ENCODE peak calls at places on chromosomes 16 and 17, in ten cellular contexts. F is mesenchymal stem cell, G is non-pigmented ciliary epithelial cell, Q is epithelial cell of esophagus, P is neural crest cell, N is GM10248, R is mucosa of gallbladder, K is GM06990, Z is amniotic stem cell, V is amygdala. I is an unnamed sample.

GRCh38 chr16:48365030-48365600 is 20.1 kb downstream of the SIAH1 start:
- DNase-seq in F (no peak), G (no peak), Q (peak), P (no peak), N (no peak), R (no peak), K (no peak), Z (no peak), V (no peak), I (no peak)

GRCh38 chr17:48012151-48012520 is 25.5 kb downstream of the COPZ2 start:
- DNase-seq in F (no peak), G (no peak), Q (no peak), P (peak), N (peak), R (peak), K (peak), Z (no peak), V (peak), I (no peak)

GRCh38 chr16:48350716-48351115 is 34.5 kb downstream of the SIAH1 start:
- DNase-seq in F (no peak), G (no peak), Q (peak), P (no peak), N (no peak), R (no peak), K (no peak), Z (no peak), V (no peak), I (no peak)

GRCh38 chr16:84724619-84725307 is 25.0 kb downstream of the USP10 start:
- DNase-seq in F (no peak), G (no peak), Q (no peak), P (no peak), N (peak), R (no peak), K (no peak), Z (no peak), V (no peak), I (no peak)

GRCh38 chr17:79622776-79623175 is 11.9 kb upstream of the RBFOX3 start:
- DNase-seq in F (no peak), G (no peak), Q (no peak), P (no peak), N (no peak), R (no peak), K (no peak), Z (no peak), V (no peak), I (no peak)

GRCh38 chr16:9874233-9874632 is 308.0 kb downstream of the GRIN2A start:
- DNase-seq in F (no peak), G (no peak), Q (no peak), P (no peak), N (no peak), R (no peak), K (no peak), Z (no peak), V (no peak), I (no peak)

GRCh38 chr16:72427001-72427785 is 255.2 kb upstream of the PMFBP1 start:
- DNase-seq in F (no peak), G (no peak), Q (no peak), P (no peak), N (no peak), R (no peak), K (no peak), Z (no peak), V (peak), I (no peak)

GRCh38 chr16:2064368-2064945 is 16.7 kb downstream of the TSC2 start:
- DNase-seq in F (no peak), G (no peak), Q (no peak), P (no peak), N (no peak), R (no peak), K (no peak), Z (no peak), V (no peak), I (no peak)

GRCh38 chr16:67068212-67068753 is 39.3 kb downstream of the CBFB start:
- DNase-seq in F (peak), G (no peak), Q (peak), P (no peak), N (no peak), R (no peak), K (no peak), Z (no peak), V (no peak), I (no peak)

GRCh38 chr16:57949013-57949412 is 21.9 kb downstream of the CNGB1 start:
- DNase-seq in F (no peak), G (no peak), Q (no peak), P (no peak), N (no peak), R (no peak), K (no peak), Z (no peak), V (no peak), I (no peak)

GRCh38 chr17:3035256-3035967 is 28.0 kb downstream of the OR1D5 start:
- DNase-seq in F (no peak), G (no peak), Q (no peak), P (no peak), N (no peak), R (no peak), K (no peak), Z (no peak), V (no peak), I (no peak)

GRCh38 chr16:17364319-17365210 is 106.2 kb downstream of the XYLT1 start:
- DNase-seq in F (no peak), G (peak), Q (no peak), P (no peak), N (no peak), R (no peak), K (no peak), Z (peak), V (no peak), I (no peak)

GRCh38 chr16:87323727-87324410 is 6.7 kb upstream of the C16orf95 start:
- DNase-seq in F (no peak), G (no peak), Q (no peak), P (no peak), N (no peak), R (no peak), K (no peak), Z (no peak), V (no peak), I (no peak)

GRCh38 chr17:39116224-39116623 is 35.2 kb downstream of the PLXDC1 start:
- DNase-seq in F (no peak), G (no peak), Q (no peak), P (no peak), N (no peak), R (no peak), K (no peak), Z (no peak), V (no peak), I (no peak)

GRCh38 chr17:18362509-18363020 is 785 bp downstream of the SHMT1 start:
- DNase-seq in F (peak), G (no peak), Q (peak), P (peak), N (no peak), R (peak), K (peak), Z (no peak), V (peak), I (no peak)

GRCh38 chr17:27282054-27282501 is 11.8 kb upstream of the WSB1 start:
- DNase-seq in F (no peak), G (peak), Q (no peak), P (no peak), N (peak), R (no peak), K (peak), Z (no peak), V (no peak), I (no peak)

GRCh38 chr17:80281516-80281915 is 20.9 kb downstream of the RNF213 start:
- DNase-seq in F (no peak), G (no peak), Q (no peak), P (no peak), N (no peak), R (no peak), K (no peak), Z (no peak), V (no peak), I (no peak)

GRCh38 chr17:41689497-41690299 is 1.0 kb downstream of the EIF1 start:
- DNase-seq in F (peak), G (no peak), Q (peak), P (peak), N (no peak), R (no peak), K (no peak), Z (peak), V (no peak), I (no peak)

GRCh38 chr16:78735337-78735736 is 635.9 kb downstream of the WWOX start:
- DNase-seq in F (no peak), G (no peak), Q (peak), P (no peak), N (no peak), R (no peak), K (no peak), Z (no peak), V (no peak), I (no peak)

GRCh38 chr16:81214745-81215166 is 23.7 kb upstream of the BCO1 start:
- DNase-seq in F (no peak), G (no peak), Q (peak), P (no peak), N (no peak), R (no peak), K (no peak), Z (no peak), V (no peak), I (no peak)

GRCh38 chr16:69329369-69330285 is 761 bp downstream of the PDF start:
- DNase-seq in F (peak), G (no peak), Q (peak), P (no peak), N (peak), R (no peak), K (peak), Z (peak), V (no peak), I (no peak)

GRCh38 chr17:35052240-35052608 is 11.3 kb downstream of the RFFL start:
- DNase-seq in F (peak), G (peak), Q (no peak), P (no peak), N (no peak), R (no peak), K (no peak), Z (no peak), V (no peak), I (no peak)

GRCh38 chr17:49992191-49992932 is 2.7 kb downstream of the DLX3 start:
- DNase-seq in F (no peak), G (no peak), Q (no peak), P (no peak), N (no peak), R (no peak), K (no peak), Z (no peak), V (no peak), I (no peak)

GRCh38 chr17:1022278-1023024 is 25.5 kb downstream of the TIMM22 start:
- DNase-seq in F (no peak), G (no peak), Q (no peak), P (no peak), N (no peak), R (no peak), K (no peak), Z (no peak), V (no peak), I (no peak)

GRCh38 chr17:70668276-70668937 is 499.1 kb downstream of the KCNJ2 start:
- DNase-seq in F (no peak), G (no peak), Q (no peak), P (no peak), N (no peak), R (no peak), K (no peak), Z (no peak), V (no peak), I (no peak)

GRCh38 chr16:72018470-72018869 is 9.9 kb downstream of the DHODH start:
- DNase-seq in F (no peak), G (no peak), Q (no peak), P (no peak), N (no peak), R (no peak), K (no peak), Z (no peak), V (no peak), I (no peak)

GRCh38 chr17:4364622-4365041 is 1.8 kb downstream of the UBE2G1 start:
- DNase-seq in F (no peak), G (no peak), Q (no peak), P (no peak), N (no peak), R (no peak), K (no peak), Z (no peak), V (no peak), I (no peak)

GRCh38 chr16:48613061-48613957 is 3.3 kb upstream of the N4BP1 start:
- DNase-seq in F (peak), G (no peak), Q (peak), P (no peak), N (peak), R (no peak), K (peak), Z (peak), V (no peak), I (no peak)

GRCh38 chr16:81494888-81495287 is 50.3 kb downstream of the CMIP start:
- DNase-seq in F (no peak), G (no peak), Q (no peak), P (no peak), N (no peak), R (no peak), K (no peak), Z (no peak), V (no peak), I (no peak)

GRCh38 chr16:67856927-67857546 is 9.5 kb upstream of the CENPT start:
- DNase-seq in F (no peak), G (no peak), Q (no peak), P (no peak), N (no peak), R (no peak), K (no peak), Z (no peak), V (no peak), I (no peak)

I was measured in NCI-H187 treated with DMSO at 0.1 percent for 48 hours.